ENCODE peak calls at places on chromosome 21, in four cellular contexts. Z is IMR-90, A is mesenchymal stem cell, C is right cardiac atrium. Y is an unnamed sample. For H3K4me1, the result is how much of the 10 kb centered on the place peaks cover.

GRCh38 chr21:32861871-32862270 is 90.3 kb upstream of the PAXBP1 start:
- DNase-seq in Z (no peak), A (no peak), C (no peak), Y (no peak)

GRCh38 chr21:44376606-44377005 is 23.2 kb downstream of the TRPM2 start:
- DNase-seq in Z (no peak), A (no peak), C (no peak), Y (no peak)

GRCh38 chr21:45059121-45059520 is 15.3 kb upstream of the ADARB1 start:
- DNase-seq in Z (no peak), A (no peak), C (no peak), Y (no peak)

GRCh38 chr21:45618287-45618686 is 25.2 kb upstream of the PCBP3 start:
- DNase-seq in Z (peak), A (peak), C (peak), Y (no peak)

GRCh38 chr21:17348357-17348756 is 164.5 kb upstream of the CXADR start:
- DNase-seq in Z (no peak), A (no peak), C (no peak), Y (no peak)

GRCh38 chr21:22062472-22063139 is 1064.4 kb downstream of the NCAM2 start:
- DNase-seq in Z (no peak), A (no peak), C (no peak), Y (no peak)

GRCh38 chr21:15005391-15005790 is 59.4 kb downstream of the NRIP1 start:
- DNase-seq in Z (peak), A (no peak), C (peak), Y (peak)

GRCh38 chr21:15273244-15273643 is 208.4 kb upstream of the NRIP1 start:
- DNase-seq in Z (no peak), A (no peak), C (no peak), Y (no peak)

GRCh38 chr21:36288651-36289243 is 31.2 kb upstream of the MORC3 start:
- DNase-seq in Z (peak), A (peak), C (no peak), Y (no peak)

GRCh38 chr21:33064623-33064996 is 5.3 kb upstream of the OLIG1 start:
- DNase-seq in Z (no peak), A (no peak), C (no peak), Y (peak)

DNA sequence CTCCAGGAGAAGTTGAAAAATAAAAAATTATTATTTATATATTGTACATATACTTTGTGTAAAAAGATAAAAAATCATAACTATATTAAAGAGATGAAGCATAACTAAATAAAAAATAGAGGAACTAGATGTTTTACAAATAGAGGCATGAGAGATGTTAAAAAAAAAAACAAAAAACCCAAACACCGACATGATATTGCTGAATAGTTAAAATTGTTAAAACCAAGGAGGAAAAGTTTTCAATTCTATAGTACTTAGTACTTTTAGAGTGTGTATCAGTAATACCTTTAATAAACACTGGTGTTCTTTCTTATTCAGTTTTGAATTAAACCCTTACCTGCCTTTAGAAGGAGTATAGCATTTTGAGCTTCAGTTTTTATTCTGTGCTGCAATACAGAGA is 32.1 kb downstream of the BACH1 start:
- DNase-seq in Z (no peak), A (no peak), C (no peak), Y (no peak)
- H3K4me1 ChIP-seq in Z (under half), A (under half), C (under half), Y (under half)

GRCh38 chr21:41835711-41836154 is 43.4 kb downstream of the PRDM15 start:
- DNase-seq in Z (no peak), A (no peak), C (no peak), Y (no peak)

GRCh38 chr21:41834926-41835663 is 44.0 kb downstream of the PRDM15 start:
- DNase-seq in Z (no peak), A (no peak), C (no peak), Y (no peak)

GRCh38 chr21:41832230-41833137 is 46.7 kb downstream of the PRDM15 start:
- DNase-seq in Z (no peak), A (no peak), C (peak), Y (no peak)

GRCh38 chr21:41833138-41834115 is 45.7 kb downstream of the PRDM15 start:
- DNase-seq in Z (no peak), A (no peak), C (no peak), Y (no peak)

DNA sequence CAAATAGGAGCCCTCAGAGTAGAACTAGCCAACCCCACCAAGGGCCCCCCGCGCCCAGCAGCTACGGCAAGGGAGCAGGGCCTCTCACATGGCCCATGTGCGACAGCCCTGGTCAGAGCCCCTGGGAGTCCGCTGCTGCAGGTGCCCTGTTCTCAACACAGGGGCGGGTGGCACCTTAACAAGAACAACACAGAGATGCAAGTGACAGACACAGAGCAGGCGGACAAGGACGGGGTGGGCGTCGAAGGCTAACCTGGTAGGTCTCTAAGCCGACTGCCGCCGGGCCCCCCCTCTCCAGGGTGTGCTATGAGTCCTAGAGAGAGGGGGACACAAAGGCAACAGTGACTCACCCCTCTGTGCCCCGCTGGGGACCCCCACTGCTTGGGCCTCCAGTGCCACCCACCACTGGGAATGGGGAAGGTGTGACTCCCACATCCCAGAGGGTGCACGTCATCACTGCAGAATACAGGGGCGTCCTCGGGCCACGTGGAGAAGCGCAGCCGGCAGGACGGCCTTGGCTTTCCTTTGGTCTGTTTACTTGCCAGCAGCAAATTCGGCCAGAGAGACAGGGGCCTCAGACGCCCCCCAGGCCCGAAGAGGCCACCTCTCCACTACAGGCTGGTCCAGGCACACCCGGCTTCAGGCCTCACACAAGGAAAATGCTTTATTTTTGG is 44.8 kb downstream of the PRDM15 start:
- DNase-seq in Z (no peak), A (no peak), C (no peak), Y (no peak)
- H3K4me1 ChIP-seq in Z (under half), A (under half), C (under half), Y (under half)

GRCh38 chr21:38438476-38438893 is 59.8 kb downstream of the ERG start:
- DNase-seq in Z (peak), A (peak), C (peak), Y (peak)
- H3K4me1 ChIP-seq in Z (under half), A (under half), C (under half), Y (half or more)

DNA sequence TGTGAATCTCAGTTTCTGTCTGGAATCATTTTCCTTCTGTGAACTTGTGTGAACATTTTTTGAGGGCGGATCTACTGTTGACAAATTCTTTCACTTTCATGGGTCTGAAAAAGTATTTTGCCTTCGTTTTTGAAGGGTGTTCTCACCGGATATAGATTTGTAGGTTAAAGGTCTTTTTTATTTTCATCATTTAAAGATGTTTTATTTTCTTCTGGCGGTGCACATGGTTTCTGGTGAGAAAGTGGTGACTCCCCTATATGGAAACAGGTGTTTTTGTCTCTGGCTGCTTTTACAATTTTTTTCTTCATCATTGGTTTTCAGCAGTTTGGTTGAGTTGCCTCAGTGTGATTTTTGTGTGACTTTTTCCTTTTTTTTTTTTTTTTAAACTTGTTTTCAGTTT is 94.9 kb downstream of the DYRK1A start:
- DNase-seq in Z (peak), A (no peak), C (no peak), Y (no peak)
- H3K4me1 ChIP-seq in Z (under half), A (under half), C (under half), Y (under half)

Y was measured in endothelial cell of umbilical vein.